ENCODE peak calls at places on chromosomes 11 and 22, in ten cellular contexts. L, T, V, G, H, S, E, F, K and A are unnamed samples.

GRCh38 chr11:128061321-128061871 is 526.0 kb downstream of the ETS1 start:
- DNase-seq in F (no peak), K (no peak), S (no peak), V (no peak), H (no peak), L (no peak), T (no peak), G (peak), E (no peak), A (no peak)

GRCh38 chr22:42584364-42584940 is 30.2 kb downstream of the POLDIP3 start:
- DNase-seq in V (no peak), H (no peak), L (no peak), K (no peak), T (no peak), E (no peak), F (no peak), G (no peak), S (no peak), A (no peak)

GRCh38 chr11:102620858-102621561 is 4.1 kb downstream of the MMP20 start:
- DNase-seq in G (no peak), K (no peak), H (no peak), T (peak), F (no peak), L (peak), E (no peak), S (no peak), V (no peak), A (no peak)

GRCh38 chr11:10743354-10744035 is 7.6 kb upstream of the CTR9 start:
- DNase-seq in V (no peak), E (no peak), F (no peak), S (no peak), G (no peak), H (no peak), K (no peak), L (no peak), T (no peak), A (no peak)

GRCh38 chr22:43341565-43341964 is 1.6 kb downstream of the SCUBE1 start:
- DNase-seq in F (no peak), G (no peak), V (no peak), T (no peak), K (no peak), H (no peak), E (no peak), L (no peak), S (no peak), A (no peak)

GRCh38 chr11:33801821-33802413 is 27.6 kb upstream of the FBXO3 start:
- DNase-seq in H (no peak), G (no peak), K (no peak), L (peak), E (no peak), S (peak), T (peak), F (no peak), V (no peak), A (no peak)

GRCh38 chr11:8235925-8236324 is 27.8 kb downstream of the LMO1 start:
- DNase-seq in T (no peak), L (no peak), G (no peak), F (no peak), E (no peak), V (no peak), S (no peak), K (no peak), H (no peak), A (no peak)

GRCh38 chr11:99452076-99452475 is 431.3 kb downstream of the CNTN5 start:
- DNase-seq in E (no peak), F (no peak), L (no peak), G (no peak), T (no peak), K (no peak), H (no peak), S (no peak), V (no peak), A (no peak)

GRCh38 chr11:106482920-106483761 is 405.7 kb downstream of the AASDHPPT start:
- DNase-seq in V (peak), E (no peak), S (no peak), K (peak), F (no peak), T (peak), G (no peak), L (peak), H (no peak), A (no peak)

GRCh38 chr11:120589376-120589775 is 77.8 kb downstream of the GRIK4 start:
- DNase-seq in S (no peak), T (no peak), E (no peak), G (no peak), V (no peak), F (no peak), H (no peak), L (no peak), K (no peak), A (no peak)

GRCh38 chr11:2761131-2762030 is 61.6 kb upstream of the KCNQ1OT1 start:
- DNase-seq in H (no peak), S (no peak), E (no peak), K (no peak), V (no peak), G (no peak), F (peak), L (no peak), T (no peak), A (no peak)

GRCh38 chr22:47038206-47038835 is 275.9 kb downstream of the TBC1D22A start:
- DNase-seq in K (no peak), F (no peak), E (no peak), V (no peak), H (no peak), G (no peak), S (no peak), T (no peak), L (no peak), A (no peak)

GRCh38 chr22:37325024-37325395 is 42.7 kb downstream of the CYTH4 start:
- DNase-seq in S (no peak), T (no peak), K (no peak), V (no peak), G (no peak), E (no peak), L (no peak), F (no peak), H (no peak), A (no peak)